ENCODE peak calls at places on chromosomes 13 and 19, in six cellular contexts. B, O, E, T, L and R are unnamed samples.

GRCh38 chr19:15137777-15138176 is 30.6 kb downstream of the SYDE1 start:
- DNase-seq in B (no peak), E (no peak), L (no peak), O (no peak), T (no peak), R (no peak)

GRCh38 chr13:99968521-99969367 is 2.8 kb downstream of the ZIC5 start:
- DNase-seq in T (no peak), E (peak; percentile 10), B (no peak), L (no peak), O (no peak), R (no peak)

GRCh38 chr13:37621811-37622361 is 23.3 kb upstream of the POSTN start:
- DNase-seq in E (no peak), O (no peak), B (no peak), T (no peak), L (no peak), R (no peak)

GRCh38 chr19:495440-496332 is 600 bp upstream of the MADCAM1 start:
- DNase-seq in T (no peak), E (peak; percentile 68), O (no peak), B (no peak), L (no peak), R (no peak)

GRCh38 chr13:63044617-63045016 is 1629.0 kb upstream of the PCDH20 start:
- DNase-seq in O (no peak), L (no peak), E (no peak), T (no peak), B (no peak), R (no peak)

GRCh38 chr13:79898996-79899395 is 418.0 kb downstream of the NDFIP2 start:
- DNase-seq in L (no peak), E (no peak), B (no peak), T (no peak), O (no peak), R (no peak)

GRCh38 chr13:102598061-102598460 is 1.3 kb downstream of the TPP2 start:
- DNase-seq in E (no peak), L (no peak), B (no peak), O (no peak), T (no peak), R (no peak)

GRCh38 chr13:45728759-45729158 is 26.6 kb downstream of the CBY2 start:
- DNase-seq in E (peak; percentile 24), L (peak; percentile 57), T (no peak), B (peak; percentile 45), O (peak; percentile 36), R (no peak)

GRCh38 chr13:33353646-33354045 is 68.1 kb upstream of the STARD13 start:
- DNase-seq in L (no peak), O (no peak), B (no peak), T (no peak), E (no peak), R (no peak)

GRCh38 chr13:85508683-85509329 is 290.4 kb downstream of the SLITRK6 start:
- DNase-seq in L (no peak), T (no peak), O (no peak), E (no peak), B (no peak), R (peak; percentile 6)

GRCh38 chr13:110137677-110138008 is 169.3 kb downstream of the COL4A1 start:
- DNase-seq in T (no peak), L (peak; percentile 15), O (no peak), B (peak; percentile 35), E (peak; percentile 14), R (no peak)

GRCh38 chr19:29779921-29780320 is 31.9 kb upstream of the CCNE1 start:
- DNase-seq in T (no peak), B (no peak), O (no peak), L (no peak), E (no peak), R (no peak)

GRCh38 chr19:5018224-5019015 is 49.5 kb downstream of the KDM4B start:
- DNase-seq in O (no peak), T (no peak), L (no peak), E (no peak), B (no peak), R (no peak)

GRCh38 chr19:18763674-18764590 is 27.2 kb downstream of the COMP start:
- DNase-seq in L (no peak), E (peak; percentile 73), B (no peak), T (no peak), O (no peak), R (no peak)

GRCh38 chr13:64958106-64958505 is 2272.0 kb downstream of the PCDH9 start:
- DNase-seq in E (no peak), T (no peak), B (no peak), O (no peak), L (no peak), R (no peak)

GRCh38 chr13:58488251-58488650 is 856.7 kb downstream of the PCDH17 start:
- DNase-seq in O (no peak), B (no peak), T (no peak), E (no peak), L (no peak), R (no peak)
- TF ChIP-seq ZNF274 in O (no peak), B (no peak), T (no peak), E (no peak), L (no peak), R (no peak)

GRCh38 chr13:107866007-107866665 is 349.2 kb downstream of the LIG4 start:
- DNase-seq in E (peak; percentile 59), T (no peak), O (no peak), L (no peak), B (no peak), R (no peak)
- TF ChIP-seq ZNF274 in E (no peak), T (no peak), O (no peak), L (no peak), B (no peak), R (no peak)

DNA sequence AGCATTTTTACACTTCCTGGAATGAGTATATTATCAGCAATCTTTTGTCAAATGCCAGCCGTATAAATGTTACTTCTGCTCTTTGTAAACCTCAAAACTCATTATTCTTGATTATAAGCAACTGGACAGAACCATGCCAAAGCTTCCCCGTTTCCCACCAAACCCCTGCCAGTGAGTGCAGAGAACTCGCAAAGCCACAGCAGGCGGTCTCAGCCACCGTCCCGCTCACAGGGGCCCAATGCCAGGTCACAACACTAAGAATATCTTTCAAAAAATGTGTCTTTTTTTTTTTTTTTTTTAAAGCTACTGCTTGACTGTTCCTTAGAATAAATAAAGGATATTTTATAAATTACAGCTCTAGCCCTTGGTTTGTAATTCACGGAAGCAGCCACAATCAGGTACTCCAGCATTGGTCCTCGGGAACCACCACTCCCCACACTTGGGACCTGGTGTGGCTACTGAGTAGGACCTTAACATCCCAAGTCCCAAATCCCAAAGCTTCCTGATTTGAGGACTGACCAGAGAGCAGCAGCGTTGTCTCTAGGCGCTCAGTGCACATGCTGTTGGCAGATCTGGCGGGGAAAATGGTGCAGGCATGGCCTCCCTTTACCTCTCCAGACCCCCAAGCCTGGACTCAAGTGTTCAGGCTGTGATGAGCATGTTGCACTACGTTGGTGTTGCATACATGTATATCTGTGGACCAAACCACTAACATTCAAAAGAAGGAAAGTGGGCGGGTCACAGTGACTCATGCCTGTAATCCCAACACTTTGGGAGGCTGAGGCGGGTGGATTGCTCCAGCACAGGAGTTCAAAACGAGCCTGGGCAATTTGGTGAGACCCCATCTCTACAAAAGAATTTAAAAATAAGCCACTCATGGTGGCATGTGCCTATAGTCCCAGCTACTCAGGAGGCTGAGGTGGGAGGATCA is 19.0 kb downstream of the KCTD15 start:
- DNase-seq in E (no peak), B (no peak), O (no peak), L (no peak), T (no peak), R (no peak)
- TF ChIP-seq ZNF274 in E (no peak), B (no peak), O (no peak), L (no peak), T (no peak), R (no peak)

DNA sequence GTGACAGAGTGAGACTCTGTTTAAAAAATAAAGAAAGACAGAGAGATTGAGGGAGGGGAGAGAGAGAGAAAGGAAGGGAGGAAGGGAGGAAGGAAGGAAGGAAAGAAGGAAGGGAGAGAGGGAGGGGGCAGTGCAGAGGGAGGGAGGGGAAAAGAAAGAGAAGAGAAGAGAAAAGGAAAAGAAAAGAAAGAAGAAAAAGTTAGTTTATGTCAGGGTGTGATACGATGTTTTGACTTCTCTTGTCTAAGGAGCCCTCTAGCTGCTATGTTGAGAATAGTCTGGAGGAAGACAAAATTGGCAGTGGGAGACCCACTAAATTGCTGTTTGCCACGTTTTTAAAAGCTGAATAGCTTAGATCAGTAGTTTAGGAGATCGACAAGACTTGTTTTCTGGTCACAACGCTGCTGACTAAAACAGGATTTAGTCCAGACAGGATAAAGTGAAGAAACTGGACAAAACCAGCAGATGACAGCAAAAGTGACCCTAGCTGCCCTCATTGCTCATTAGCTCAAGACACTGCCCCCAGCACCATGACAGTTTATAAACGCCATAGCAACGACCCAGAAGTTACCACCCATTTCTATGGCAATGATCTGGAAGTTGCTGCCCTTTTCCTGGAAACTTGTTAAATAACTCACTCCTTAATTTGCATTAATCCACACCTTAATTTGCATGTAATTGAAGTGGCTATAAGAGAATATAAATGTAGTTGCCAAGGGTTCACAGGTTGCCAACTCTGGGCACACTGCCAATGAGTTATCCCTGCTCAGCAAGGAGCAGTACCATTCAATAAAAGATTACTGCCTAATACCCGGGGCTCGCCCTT is 11.1 kb downstream of the TEX101 start:
- DNase-seq in T (no peak), B (peak; percentile 18), O (no peak), L (no peak), E (no peak), R (no peak)
- TF ChIP-seq ZNF274 in T (no peak), B (no peak), O (no peak), L (no peak), E (no peak), R (no peak)